ENCODE peak calls at places on chromosome 3, in ten cellular contexts. D is Right ventricle myocardium superior; T is progenitor cell of endocrine pancreas; N is neural crest cell; H is T-cell; W is glutamatergic neuron; I is activated effector memory CD4-positive, alpha-beta T cell treated with Interleukin-2 at 50 U/mL for 16 hours; X is choroid plexus epithelial cell; C is brain microvascular endothelial cell; M is ecto neural progenitor cell. Y is an unnamed sample.

GRCh38 chr3:62824965-62825592 is 50.1 kb downstream of the CADPS start:
- DNase-seq in D (no peak), T (no peak), N (no peak), H (no peak), W (no peak), I (no peak), X (no peak), C (no peak), M (no peak), Y (no peak)

GRCh38 chr3:11452988-11453847 is 181.0 kb downstream of the ATG7 start:
- DNase-seq in D (no peak), T (no peak), N (no peak), H (no peak), W (no peak), I (no peak), X (peak), C (peak), M (no peak), Y (peak)

GRCh38 chr3:36166477-36166876 is 213.8 kb upstream of the STAC start:
- DNase-seq in D (no peak), T (no peak), N (no peak), H (no peak), W (no peak), I (no peak), X (peak), C (peak), M (no peak), Y (peak)

GRCh38 chr3:21846976-21847375 is 96.0 kb upstream of the ZNF385D start:
- DNase-seq in D (no peak), T (no peak), N (no peak), H (no peak), W (no peak), I (no peak), X (no peak), C (no peak), M (no peak), Y (no peak)

GRCh38 chr3:100097919-100098896 is 16.1 kb downstream of the FILIP1L start:
- DNase-seq in D (no peak), T (no peak), N (no peak), H (no peak), W (no peak), I (no peak), X (peak), C (no peak), M (no peak), Y (no peak)

GRCh38 chr3:34387831-34388564 is 589.6 kb downstream of the PDCD6IP start:
- DNase-seq in D (no peak), T (no peak), N (no peak), H (no peak), W (no peak), I (no peak), X (no peak), C (no peak), M (no peak), Y (no peak)

GRCh38 chr3:195095704-195096036 is 175.3 kb downstream of the XXYLT1 start:
- DNase-seq in D (peak), T (no peak), N (no peak), H (no peak), W (peak), I (no peak), X (no peak), C (no peak), M (no peak), Y (no peak)

GRCh38 chr3:34955684-34956083 is 683.6 kb upstream of the ARPP21 start:
- DNase-seq in D (no peak), T (no peak), N (no peak), H (no peak), W (no peak), I (no peak), X (no peak), C (no peak), M (no peak), Y (no peak)

GRCh38 chr3:27360113-27361078 is 8.8 kb downstream of the NEK10 start:
- DNase-seq in D (no peak), T (no peak), N (no peak), H (no peak), W (no peak), I (no peak), X (peak), C (peak), M (no peak), Y (peak)

GRCh38 chr3:148723591-148723990 is 25.9 kb downstream of the AGTR1 start:
- DNase-seq in D (no peak), T (no peak), N (no peak), H (no peak), W (no peak), I (no peak), X (peak), C (peak), M (no peak), Y (peak)

GRCh38 chr3:188320757-188321156 is 166.8 kb downstream of the LPP start:
- DNase-seq in D (no peak), T (no peak), N (no peak), H (no peak), W (no peak), I (no peak), X (peak), C (peak), M (no peak), Y (no peak)

GRCh38 chr3:123289336-123290106 is 87.8 kb downstream of the SEC22A start:
- DNase-seq in D (no peak), T (no peak), N (no peak), H (no peak), W (no peak), I (no peak), X (no peak), C (no peak), M (peak), Y (no peak)

GRCh38 chr3:152267831-152268500 is 763 bp upstream of the MBNL1 start:
- DNase-seq in D (no peak), T (no peak), N (no peak), H (no peak), W (no peak), I (no peak), X (peak), C (no peak), M (no peak), Y (no peak)

GRCh38 chr3:139928708-139929505 is 6.1 kb upstream of the CLSTN2 start:
- DNase-seq in D (no peak), T (no peak), N (no peak), H (no peak), W (no peak), I (no peak), X (peak), C (peak), M (no peak), Y (no peak)

GRCh38 chr3:99753268-99753975 is 64.2 kb upstream of the CMSS1 start:
- DNase-seq in D (no peak), T (no peak), N (peak), H (no peak), W (no peak), I (no peak), X (peak), C (peak), M (peak), Y (peak)

GRCh38 chr3:22922317-22922716 is 280.8 kb upstream of the UBE2E2 start:
- DNase-seq in D (no peak), T (no peak), N (no peak), H (no peak), W (no peak), I (no peak), X (peak), C (no peak), M (no peak), Y (no peak)

GRCh38 chr3:188975612-188976314 is 196.0 kb upstream of the TPRG1 start:
- DNase-seq in D (no peak), T (no peak), N (no peak), H (no peak), W (no peak), I (no peak), X (peak), C (peak), M (no peak), Y (peak)

GRCh38 chr3:73255609-73256029 is 194.2 kb downstream of the EBLN2 start:
- DNase-seq in D (no peak), T (no peak), N (no peak), H (no peak), W (no peak), I (no peak), X (peak), C (peak), M (no peak), Y (peak)

GRCh38 chr3:52820741-52821140 is 9.7 kb downstream of the ITIH4 start:
- DNase-seq in D (no peak), T (no peak), N (peak), H (no peak), W (peak), I (no peak), X (peak), C (no peak), M (peak), Y (peak)

GRCh38 chr3:126984391-126985142 is 1.7 kb downstream of the PLXNA1 start:
- DNase-seq in D (no peak), T (no peak), N (no peak), H (no peak), W (no peak), I (no peak), X (no peak), C (no peak), M (no peak), Y (no peak)

GRCh38 chr3:13647314-13648059 is 98.6 kb downstream of the FBLN2 start:
- DNase-seq in D (no peak), T (no peak), N (no peak), H (no peak), W (no peak), I (no peak), X (no peak), C (no peak), M (no peak), Y (peak)

GRCh38 chr3:3800076-3800448 is 831 bp downstream of the LRRN1 start:
- DNase-seq in D (no peak), T (peak), N (peak), H (no peak), W (peak), I (no peak), X (no peak), C (no peak), M (peak), Y (no peak)

GRCh38 chr3:40044487-40044886 is 235.1 kb downstream of the MYRIP start:
- DNase-seq in D (no peak), T (no peak), N (no peak), H (no peak), W (no peak), I (no peak), X (peak), C (peak), M (no peak), Y (peak)

GRCh38 chr3:43347774-43348173 is 61.4 kb downstream of the SNRK start:
- DNase-seq in D (no peak), T (no peak), N (no peak), H (no peak), W (no peak), I (no peak), X (no peak), C (no peak), M (no peak), Y (no peak)

GRCh38 chr3:105402287-105402801 is 35.6 kb downstream of the ALCAM start:
- DNase-seq in D (no peak), T (no peak), N (no peak), H (no peak), W (no peak), I (no peak), X (peak), C (peak), M (no peak), Y (peak)

GRCh38 chr3:156252656-156253055 is 132.3 kb downstream of the KCNAB1 start:
- DNase-seq in D (no peak), T (no peak), N (no peak), H (no peak), W (no peak), I (no peak), X (peak), C (no peak), M (no peak), Y (no peak)

GRCh38 chr3:56688191-56688590 is 5.1 kb upstream of the TASOR start:
- DNase-seq in D (no peak), T (no peak), N (no peak), H (no peak), W (no peak), I (no peak), X (no peak), C (no peak), M (no peak), Y (no peak)

GRCh38 chr3:139521811-139522210 is 17.7 kb downstream of the RBP1 start:
- DNase-seq in D (no peak), T (no peak), N (no peak), H (no peak), W (no peak), I (no peak), X (no peak), C (no peak), M (no peak), Y (no peak)

GRCh38 chr3:30139283-30139682 is 467.1 kb upstream of the TGFBR2 start:
- DNase-seq in D (no peak), T (no peak), N (no peak), H (no peak), W (no peak), I (no peak), X (no peak), C (no peak), M (no peak), Y (no peak)

GRCh38 chr3:49901351-49902339 is 2.0 kb downstream of the MST1R start:
- DNase-seq in D (no peak), T (no peak), N (no peak), H (no peak), W (no peak), I (no peak), X (no peak), C (no peak), M (no peak), Y (peak)

GRCh38 chr3:27186013-27186412 is 183.2 kb downstream of the NEK10 start:
- DNase-seq in D (no peak), T (no peak), N (no peak), H (no peak), W (no peak), I (no peak), X (no peak), C (no peak), M (no peak), Y (peak)

GRCh38 chr3:177818712-177819111 is 621.4 kb upstream of the TBL1XR1 start:
- DNase-seq in D (no peak), T (no peak), N (no peak), H (no peak), W (no peak), I (no peak), X (no peak), C (no peak), M (no peak), Y (no peak)

GRCh38 chr3:114128231-114128630 is 50.6 kb downstream of the DRD3 start:
- DNase-seq in D (no peak), T (no peak), N (no peak), H (no peak), W (no peak), I (no peak), X (peak), C (no peak), M (no peak), Y (no peak)

GRCh38 chr3:124277516-124277890 is 285.6 kb upstream of the ROPN1 start:
- DNase-seq in D (no peak), T (no peak), N (no peak), H (no peak), W (no peak), I (no peak), X (peak), C (no peak), M (no peak), Y (no peak)

GRCh38 chr3:115418583-115418982 is 204.7 kb upstream of the GAP43 start:
- DNase-seq in D (no peak), T (no peak), N (no peak), H (no peak), W (no peak), I (no peak), X (no peak), C (no peak), M (no peak), Y (no peak)

GRCh38 chr3:110928016-110928662 is 143.5 kb upstream of the NECTIN3 start:
- DNase-seq in D (no peak), T (no peak), N (no peak), H (no peak), W (no peak), I (no peak), X (no peak), C (no peak), M (no peak), Y (no peak)

Y was measured in fibroblast of villous mesenchyme.